ENCODE peak calls at places on chromosomes 3 and 15, in four cellular contexts. One of them, this sample, is unnamed.

GRCh38 chr15:89018235-89018634 is 70.0 kb upstream of the ABHD2 start:
- DNase-seq in hypothalamus: peak
- DNase-seq in HTR-8/SVneo: no peak
- DNase-seq in activated naive CD8-positive, alpha-beta T cell treated with anti-CD3 and anti-CD28 coated beads for 36 hours: no peak
- DNase-seq in this sample: no peak

GRCh38 chr3:100170492-100170891 is 56.2 kb upstream of the FILIP1L start:
- DNase-seq in hypothalamus: no peak
- DNase-seq in HTR-8/SVneo: no peak
- DNase-seq in activated naive CD8-positive, alpha-beta T cell treated with anti-CD3 and anti-CD28 coated beads for 36 hours: no peak
- DNase-seq in this sample: no peak

GRCh38 chr15:101295607-101296225 is 668 bp upstream of the SNRPA1 start:
- DNase-seq in hypothalamus: peak
- DNase-seq in HTR-8/SVneo: no peak
- DNase-seq in activated naive CD8-positive, alpha-beta T cell treated with anti-CD3 and anti-CD28 coated beads for 36 hours: no peak
- DNase-seq in this sample: no peak

GRCh38 chr3:68855620-68856019 is 76.7 kb downstream of the TAFA4 start:
- DNase-seq in hypothalamus: no peak
- DNase-seq in HTR-8/SVneo: no peak
- DNase-seq in activated naive CD8-positive, alpha-beta T cell treated with anti-CD3 and anti-CD28 coated beads for 36 hours: no peak
- DNase-seq in this sample: no peak

GRCh38 chr3:189621948-189622603 is 9.1 kb upstream of the TP63 start:
- DNase-seq in hypothalamus: no peak
- DNase-seq in HTR-8/SVneo: no peak
- DNase-seq in activated naive CD8-positive, alpha-beta T cell treated with anti-CD3 and anti-CD28 coated beads for 36 hours: no peak
- DNase-seq in this sample: no peak

GRCh38 chr3:139204756-139205155 is 139.1 kb upstream of the MRPS22 start:
- DNase-seq in hypothalamus: no peak
- DNase-seq in HTR-8/SVneo: no peak
- DNase-seq in activated naive CD8-positive, alpha-beta T cell treated with anti-CD3 and anti-CD28 coated beads for 36 hours: no peak
- DNase-seq in this sample: no peak

GRCh38 chr15:73051402-73051810 is 857 bp upstream of the NEO1 start:
- DNase-seq in hypothalamus: peak
- DNase-seq in HTR-8/SVneo: peak
- DNase-seq in activated naive CD8-positive, alpha-beta T cell treated with anti-CD3 and anti-CD28 coated beads for 36 hours: no peak
- DNase-seq in this sample: no peak

GRCh38 chr3:4780545-4780957 is 198.7 kb upstream of the BHLHE40 start:
- DNase-seq in hypothalamus: no peak
- DNase-seq in HTR-8/SVneo: no peak
- DNase-seq in activated naive CD8-positive, alpha-beta T cell treated with anti-CD3 and anti-CD28 coated beads for 36 hours: no peak
- DNase-seq in this sample: no peak

GRCh38 chr15:47300596-47300995 is 416.7 kb upstream of the SEMA6D start:
- DNase-seq in hypothalamus: no peak
- DNase-seq in HTR-8/SVneo: no peak
- DNase-seq in activated naive CD8-positive, alpha-beta T cell treated with anti-CD3 and anti-CD28 coated beads for 36 hours: no peak
- DNase-seq in this sample: no peak

GRCh38 chr3:13524979-13525669 is 23.8 kb upstream of the FBLN2 start:
- DNase-seq in hypothalamus: no peak
- DNase-seq in HTR-8/SVneo: no peak
- DNase-seq in activated naive CD8-positive, alpha-beta T cell treated with anti-CD3 and anti-CD28 coated beads for 36 hours: no peak
- DNase-seq in this sample: no peak

GRCh38 chr3:165622356-165622755 is 214.9 kb downstream of the BCHE start:
- DNase-seq in hypothalamus: no peak
- DNase-seq in HTR-8/SVneo: no peak
- DNase-seq in activated naive CD8-positive, alpha-beta T cell treated with anti-CD3 and anti-CD28 coated beads for 36 hours: no peak
- DNase-seq in this sample: no peak

GRCh38 chr15:101147181-101147580 is 104.7 kb downstream of the CHSY1 start:
- DNase-seq in hypothalamus: no peak
- DNase-seq in HTR-8/SVneo: no peak
- DNase-seq in activated naive CD8-positive, alpha-beta T cell treated with anti-CD3 and anti-CD28 coated beads for 36 hours: no peak
- DNase-seq in this sample: no peak

GRCh38 chr3:62562017-62562416 is 188.7 kb upstream of the FEZF2 start:
- DNase-seq in hypothalamus: no peak
- DNase-seq in HTR-8/SVneo: peak
- DNase-seq in activated naive CD8-positive, alpha-beta T cell treated with anti-CD3 and anti-CD28 coated beads for 36 hours: no peak
- DNase-seq in this sample: no peak

GRCh38 chr3:138065939-138066338 is 49.5 kb downstream of the DZIP1L start:
- DNase-seq in hypothalamus: no peak
- DNase-seq in HTR-8/SVneo: no peak
- DNase-seq in activated naive CD8-positive, alpha-beta T cell treated with anti-CD3 and anti-CD28 coated beads for 36 hours: no peak
- DNase-seq in this sample: no peak

GRCh38 chr15:55737373-55737772 is 5.6 kb downstream of the PRTG start:
- DNase-seq in hypothalamus: no peak
- DNase-seq in HTR-8/SVneo: peak
- DNase-seq in activated naive CD8-positive, alpha-beta T cell treated with anti-CD3 and anti-CD28 coated beads for 36 hours: no peak
- DNase-seq in this sample: peak

GRCh38 chr3:104149154-104149553 is 1217.6 kb upstream of the ALCAM start:
- DNase-seq in hypothalamus: no peak
- DNase-seq in HTR-8/SVneo: no peak
- DNase-seq in activated naive CD8-positive, alpha-beta T cell treated with anti-CD3 and anti-CD28 coated beads for 36 hours: no peak
- DNase-seq in this sample: no peak

GRCh38 chr3:11136871-11137626 is 17.2 kb upstream of the HRH1 start:
- DNase-seq in hypothalamus: no peak
- DNase-seq in HTR-8/SVneo: peak
- DNase-seq in activated naive CD8-positive, alpha-beta T cell treated with anti-CD3 and anti-CD28 coated beads for 36 hours: no peak
- DNase-seq in this sample: peak

GRCh38 chr3:129651316-129652202 is 45.1 kb upstream of the PLXND1 start:
- DNase-seq in hypothalamus: peak
- DNase-seq in HTR-8/SVneo: peak
- DNase-seq in activated naive CD8-positive, alpha-beta T cell treated with anti-CD3 and anti-CD28 coated beads for 36 hours: no peak
- DNase-seq in this sample: peak

GRCh38 chr3:162292409-162292808 is 795.8 kb downstream of the OTOL1 start:
- DNase-seq in hypothalamus: no peak
- DNase-seq in HTR-8/SVneo: no peak
- DNase-seq in activated naive CD8-positive, alpha-beta T cell treated with anti-CD3 and anti-CD28 coated beads for 36 hours: no peak
- DNase-seq in this sample: no peak

GRCh38 chr3:100709840-100710235 is 544 bp downstream of the TFG start:
- DNase-seq in hypothalamus: no peak
- DNase-seq in HTR-8/SVneo: peak
- DNase-seq in activated naive CD8-positive, alpha-beta T cell treated with anti-CD3 and anti-CD28 coated beads for 36 hours: peak
- DNase-seq in this sample: peak